ENCODE peak calls at places on chromosome 5, in nine cellular contexts. One of them, this sample, is unnamed.

GRCh38 chr5:80093796-80094195 is 58.6 kb downstream of the THBS4 start:
- DNase-seq in hypothalamus: no peak
- DNase-seq in MV-4-11: no peak
- DNase-seq in left ventricle myocardium superior: no peak
- DNase-seq in NCI-H460: no peak
- DNase-seq in stimulated activated CD8-positive, alpha-beta memory T cell treated with anti-CD3 and anti-CD28 coated beads, Interleukin-12 subunit alpha, Interleukin-12 subunit beta, amount 100 ng/mL, for 4 hours: no peak
- DNase-seq in GM10248: no peak
- DNase-seq in Ammon's horn: no peak
- DNase-seq in activated effector memory CD4-positive, alpha-beta T cell treated with anti-CD3 and anti-CD28 coated beads, Interleukin-2, amount 50 U/mL, for 16 hours: no peak
- DNase-seq in this sample: no peak

GRCh38 chr5:126274396-126274795 is 148.8 kb upstream of the GRAMD2B start:
- DNase-seq in NCI-H460: no peak
- DNase-seq in hypothalamus: no peak
- DNase-seq in GM10248: no peak
- DNase-seq in stimulated activated CD8-positive, alpha-beta memory T cell treated with anti-CD3 and anti-CD28 coated beads, Interleukin-12 subunit alpha, Interleukin-12 subunit beta, amount 100 ng/mL, for 4 hours: no peak
- DNase-seq in activated effector memory CD4-positive, alpha-beta T cell treated with anti-CD3 and anti-CD28 coated beads, Interleukin-2, amount 50 U/mL, for 16 hours: no peak
- DNase-seq in left ventricle myocardium superior: no peak
- DNase-seq in MV-4-11: no peak
- DNase-seq in Ammon's horn: no peak
- DNase-seq in this sample: no peak

GRCh38 chr5:158619083-158619788 is 480.5 kb downstream of the EBF1 start:
- DNase-seq in hypothalamus: no peak
- DNase-seq in Ammon's horn: no peak
- DNase-seq in MV-4-11: no peak
- DNase-seq in stimulated activated CD8-positive, alpha-beta memory T cell treated with anti-CD3 and anti-CD28 coated beads, Interleukin-12 subunit alpha, Interleukin-12 subunit beta, amount 100 ng/mL, for 4 hours: no peak
- DNase-seq in NCI-H460: no peak
- DNase-seq in GM10248: no peak
- DNase-seq in activated effector memory CD4-positive, alpha-beta T cell treated with anti-CD3 and anti-CD28 coated beads, Interleukin-2, amount 50 U/mL, for 16 hours: no peak
- DNase-seq in left ventricle myocardium superior: no peak
- DNase-seq in this sample: no peak

GRCh38 chr5:57834829-57835554 is 352.4 kb upstream of the ACTBL2 start:
- DNase-seq in MV-4-11: no peak
- DNase-seq in left ventricle myocardium superior: no peak
- DNase-seq in NCI-H460: peak
- DNase-seq in GM10248: no peak
- DNase-seq in hypothalamus: no peak
- DNase-seq in stimulated activated CD8-positive, alpha-beta memory T cell treated with anti-CD3 and anti-CD28 coated beads, Interleukin-12 subunit alpha, Interleukin-12 subunit beta, amount 100 ng/mL, for 4 hours: no peak
- DNase-seq in activated effector memory CD4-positive, alpha-beta T cell treated with anti-CD3 and anti-CD28 coated beads, Interleukin-2, amount 50 U/mL, for 16 hours: no peak
- DNase-seq in Ammon's horn: no peak
- DNase-seq in this sample: no peak

GRCh38 chr5:44708611-44709010 is 100.1 kb upstream of the MRPS30 start:
- DNase-seq in left ventricle myocardium superior: no peak
- DNase-seq in hypothalamus: no peak
- DNase-seq in stimulated activated CD8-positive, alpha-beta memory T cell treated with anti-CD3 and anti-CD28 coated beads, Interleukin-12 subunit alpha, Interleukin-12 subunit beta, amount 100 ng/mL, for 4 hours: no peak
- DNase-seq in GM10248: no peak
- DNase-seq in activated effector memory CD4-positive, alpha-beta T cell treated with anti-CD3 and anti-CD28 coated beads, Interleukin-2, amount 50 U/mL, for 16 hours: no peak
- DNase-seq in Ammon's horn: peak
- DNase-seq in NCI-H460: no peak
- DNase-seq in MV-4-11: no peak
- DNase-seq in this sample: no peak

GRCh38 chr5:133370281-133370890 is 242.0 kb downstream of the FSTL4 start:
- DNase-seq in left ventricle myocardium superior: no peak
- DNase-seq in activated effector memory CD4-positive, alpha-beta T cell treated with anti-CD3 and anti-CD28 coated beads, Interleukin-2, amount 50 U/mL, for 16 hours: peak
- DNase-seq in MV-4-11: no peak
- DNase-seq in GM10248: no peak
- DNase-seq in NCI-H460: no peak
- DNase-seq in hypothalamus: no peak
- DNase-seq in Ammon's horn: no peak
- DNase-seq in stimulated activated CD8-positive, alpha-beta memory T cell treated with anti-CD3 and anti-CD28 coated beads, Interleukin-12 subunit alpha, Interleukin-12 subunit beta, amount 100 ng/mL, for 4 hours: no peak
- DNase-seq in this sample: no peak

GRCh38 chr5:150556859-150557506 is 49.1 kb downstream of the NDST1 start:
- DNase-seq in MV-4-11: no peak
- DNase-seq in stimulated activated CD8-positive, alpha-beta memory T cell treated with anti-CD3 and anti-CD28 coated beads, Interleukin-12 subunit alpha, Interleukin-12 subunit beta, amount 100 ng/mL, for 4 hours: no peak
- DNase-seq in activated effector memory CD4-positive, alpha-beta T cell treated with anti-CD3 and anti-CD28 coated beads, Interleukin-2, amount 50 U/mL, for 16 hours: peak
- DNase-seq in NCI-H460: no peak
- DNase-seq in Ammon's horn: no peak
- DNase-seq in GM10248: no peak
- DNase-seq in hypothalamus: no peak
- DNase-seq in left ventricle myocardium superior: no peak
- DNase-seq in this sample: no peak

GRCh38 chr5:134392301-134392700 is 19.4 kb downstream of the CDKN2AIPNL start:
- DNase-seq in MV-4-11: no peak
- DNase-seq in activated effector memory CD4-positive, alpha-beta T cell treated with anti-CD3 and anti-CD28 coated beads, Interleukin-2, amount 50 U/mL, for 16 hours: no peak
- DNase-seq in GM10248: no peak
- DNase-seq in NCI-H460: no peak
- DNase-seq in stimulated activated CD8-positive, alpha-beta memory T cell treated with anti-CD3 and anti-CD28 coated beads, Interleukin-12 subunit alpha, Interleukin-12 subunit beta, amount 100 ng/mL, for 4 hours: no peak
- DNase-seq in hypothalamus: no peak
- DNase-seq in left ventricle myocardium superior: no peak
- DNase-seq in Ammon's horn: no peak
- DNase-seq in this sample: no peak

GRCh38 chr5:176466245-176466871 is 18.2 kb downstream of the FAF2 start:
- DNase-seq in stimulated activated CD8-positive, alpha-beta memory T cell treated with anti-CD3 and anti-CD28 coated beads, Interleukin-12 subunit alpha, Interleukin-12 subunit beta, amount 100 ng/mL, for 4 hours: no peak
- DNase-seq in GM10248: no peak
- DNase-seq in MV-4-11: peak
- DNase-seq in NCI-H460: peak
- DNase-seq in hypothalamus: no peak
- DNase-seq in activated effector memory CD4-positive, alpha-beta T cell treated with anti-CD3 and anti-CD28 coated beads, Interleukin-2, amount 50 U/mL, for 16 hours: no peak
- DNase-seq in left ventricle myocardium superior: no peak
- DNase-seq in Ammon's horn: peak
- DNase-seq in this sample: peak

GRCh38 chr5:135448796-135449507 is 1.8 kb upstream of the DCANP1 start:
- DNase-seq in GM10248: no peak
- DNase-seq in NCI-H460: no peak
- DNase-seq in Ammon's horn: no peak
- DNase-seq in activated effector memory CD4-positive, alpha-beta T cell treated with anti-CD3 and anti-CD28 coated beads, Interleukin-2, amount 50 U/mL, for 16 hours: no peak
- DNase-seq in MV-4-11: peak
- DNase-seq in stimulated activated CD8-positive, alpha-beta memory T cell treated with anti-CD3 and anti-CD28 coated beads, Interleukin-12 subunit alpha, Interleukin-12 subunit beta, amount 100 ng/mL, for 4 hours: no peak
- DNase-seq in left ventricle myocardium superior: no peak
- DNase-seq in hypothalamus: no peak
- DNase-seq in this sample: no peak

GRCh38 chr5:10604975-10605374 is 41.1 kb downstream of the ANKRD33B start:
- DNase-seq in left ventricle myocardium superior: no peak
- DNase-seq in GM10248: no peak
- DNase-seq in activated effector memory CD4-positive, alpha-beta T cell treated with anti-CD3 and anti-CD28 coated beads, Interleukin-2, amount 50 U/mL, for 16 hours: no peak
- DNase-seq in NCI-H460: no peak
- DNase-seq in hypothalamus: no peak
- DNase-seq in stimulated activated CD8-positive, alpha-beta memory T cell treated with anti-CD3 and anti-CD28 coated beads, Interleukin-12 subunit alpha, Interleukin-12 subunit beta, amount 100 ng/mL, for 4 hours: no peak
- DNase-seq in Ammon's horn: no peak
- DNase-seq in MV-4-11: no peak
- DNase-seq in this sample: no peak

GRCh38 chr5:52738095-52738506 is 49.6 kb upstream of the ITGA1 start:
- DNase-seq in activated effector memory CD4-positive, alpha-beta T cell treated with anti-CD3 and anti-CD28 coated beads, Interleukin-2, amount 50 U/mL, for 16 hours: no peak
- DNase-seq in stimulated activated CD8-positive, alpha-beta memory T cell treated with anti-CD3 and anti-CD28 coated beads, Interleukin-12 subunit alpha, Interleukin-12 subunit beta, amount 100 ng/mL, for 4 hours: no peak
- DNase-seq in left ventricle myocardium superior: no peak
- DNase-seq in hypothalamus: no peak
- DNase-seq in GM10248: no peak
- DNase-seq in NCI-H460: no peak
- DNase-seq in MV-4-11: no peak
- DNase-seq in Ammon's horn: no peak
- DNase-seq in this sample: peak

GRCh38 chr5:172946146-172946545 is 13.1 kb upstream of the RPL26L1 start:
- DNase-seq in left ventricle myocardium superior: no peak
- DNase-seq in MV-4-11: no peak
- DNase-seq in Ammon's horn: no peak
- DNase-seq in activated effector memory CD4-positive, alpha-beta T cell treated with anti-CD3 and anti-CD28 coated beads, Interleukin-2, amount 50 U/mL, for 16 hours: no peak
- DNase-seq in stimulated activated CD8-positive, alpha-beta memory T cell treated with anti-CD3 and anti-CD28 coated beads, Interleukin-12 subunit alpha, Interleukin-12 subunit beta, amount 100 ng/mL, for 4 hours: no peak
- DNase-seq in GM10248: no peak
- DNase-seq in NCI-H460: no peak
- DNase-seq in hypothalamus: no peak
- DNase-seq in this sample: no peak

GRCh38 chr5:67493676-67494075 is 297.1 kb upstream of the CD180 start:
- DNase-seq in Ammon's horn: peak
- DNase-seq in hypothalamus: no peak
- DNase-seq in stimulated activated CD8-positive, alpha-beta memory T cell treated with anti-CD3 and anti-CD28 coated beads, Interleukin-12 subunit alpha, Interleukin-12 subunit beta, amount 100 ng/mL, for 4 hours: no peak
- DNase-seq in NCI-H460: peak
- DNase-seq in left ventricle myocardium superior: peak
- DNase-seq in activated effector memory CD4-positive, alpha-beta T cell treated with anti-CD3 and anti-CD28 coated beads, Interleukin-2, amount 50 U/mL, for 16 hours: no peak
- DNase-seq in MV-4-11: peak
- DNase-seq in GM10248: no peak
- DNase-seq in this sample: peak

GRCh38 chr5:34721359-34721758 is 65.2 kb downstream of the RAI14 start:
- DNase-seq in left ventricle myocardium superior: no peak
- DNase-seq in stimulated activated CD8-positive, alpha-beta memory T cell treated with anti-CD3 and anti-CD28 coated beads, Interleukin-12 subunit alpha, Interleukin-12 subunit beta, amount 100 ng/mL, for 4 hours: no peak
- DNase-seq in Ammon's horn: no peak
- DNase-seq in hypothalamus: no peak
- DNase-seq in activated effector memory CD4-positive, alpha-beta T cell treated with anti-CD3 and anti-CD28 coated beads, Interleukin-2, amount 50 U/mL, for 16 hours: no peak
- DNase-seq in MV-4-11: no peak
- DNase-seq in NCI-H460: no peak
- DNase-seq in GM10248: no peak
- DNase-seq in this sample: no peak

GRCh38 chr5:37918420-37918819 is 78.6 kb upstream of the GDNF start:
- DNase-seq in Ammon's horn: no peak
- DNase-seq in MV-4-11: no peak
- DNase-seq in left ventricle myocardium superior: no peak
- DNase-seq in activated effector memory CD4-positive, alpha-beta T cell treated with anti-CD3 and anti-CD28 coated beads, Interleukin-2, amount 50 U/mL, for 16 hours: no peak
- DNase-seq in NCI-H460: no peak
- DNase-seq in GM10248: no peak
- DNase-seq in stimulated activated CD8-positive, alpha-beta memory T cell treated with anti-CD3 and anti-CD28 coated beads, Interleukin-12 subunit alpha, Interleukin-12 subunit beta, amount 100 ng/mL, for 4 hours: no peak
- DNase-seq in hypothalamus: no peak
- DNase-seq in this sample: no peak

GRCh38 chr5:61767231-61768080 is 435.4 kb downstream of the ZSWIM6 start:
- DNase-seq in hypothalamus: no peak
- DNase-seq in NCI-H460: no peak
- DNase-seq in GM10248: no peak
- DNase-seq in activated effector memory CD4-positive, alpha-beta T cell treated with anti-CD3 and anti-CD28 coated beads, Interleukin-2, amount 50 U/mL, for 16 hours: no peak
- DNase-seq in stimulated activated CD8-positive, alpha-beta memory T cell treated with anti-CD3 and anti-CD28 coated beads, Interleukin-12 subunit alpha, Interleukin-12 subunit beta, amount 100 ng/mL, for 4 hours: no peak
- DNase-seq in MV-4-11: no peak
- DNase-seq in Ammon's horn: no peak
- DNase-seq in left ventricle myocardium superior: no peak
- DNase-seq in this sample: peak

This sample was measured in OCI-M1.